ENCODE peak calls at places on chromosomes 7 and 10, in eight cellular contexts. W, P, K, H, D, N, I and G are unnamed samples. For H3K4me1, the result is how much of the 10 kb centered on the place peaks cover.

GRCh38 chr10:121437596-121437995 is 160.6 kb downstream of the FGFR2 start:
- ATAC-seq in H (peak), I (peak), P (no peak), W (no peak), N (no peak), K (no peak), D (no peak), G (no peak)

GRCh38 chr7:137967143-137968018 is 34.5 kb downstream of the CREB3L2 start:
- ATAC-seq in N (peak), H (peak), W (peak), D (peak), K (no peak), P (no peak), I (peak), G (no peak)

GRCh38 chr7:32588657-32589056 is 93.4 kb downstream of the AVL9 start:
- ATAC-seq in W (no peak), K (peak), D (peak), P (no peak), I (no peak), N (peak), H (no peak), G (no peak)

GRCh38 chr10:114337510-114338462 is 66.5 kb downstream of the AFAP1L2 start:
- ATAC-seq in W (no peak), K (no peak), I (no peak), D (no peak), H (no peak), P (no peak), N (no peak), G (no peak)

GRCh38 chr7:103811997-103812396 is 177.5 kb downstream of the RELN start:
- ATAC-seq in N (peak), K (no peak), P (no peak), D (peak), H (no peak), I (peak), W (no peak), G (no peak)

GRCh38 chr7:42015413-42015698 is 221.7 kb downstream of the GLI3 start:
- ATAC-seq in H (peak), D (no peak), K (no peak), W (no peak), P (peak), N (no peak), I (no peak), G (no peak)

GRCh38 chr10:123554656-123555055 is 111.5 kb upstream of the GPR26 start:
- ATAC-seq in P (no peak), W (no peak), K (no peak), N (no peak), D (no peak), I (no peak), H (no peak), G (no peak)

GRCh38 chr7:138387755-138388475 is 72.1 kb upstream of the TRIM24 start:
- ATAC-seq in I (no peak), D (peak), P (no peak), H (no peak), K (no peak), N (no peak), W (no peak), G (no peak)

GRCh38 chr7:96316949-96317348 is 4.9 kb downstream of the SLC25A13 start:
- ATAC-seq in W (no peak), N (no peak), K (no peak), H (no peak), D (no peak), I (no peak), P (no peak), G (no peak)

GRCh38 chr7:156334636-156335035 is 305.9 kb upstream of the RNF32 start:
- ATAC-seq in N (no peak), P (no peak), H (peak), W (no peak), I (peak), D (no peak), K (no peak), G (no peak)

GRCh38 chr7:18583305-18583704 is 87.8 kb downstream of the HDAC9 start:
- ATAC-seq in H (no peak), I (no peak), P (no peak), D (no peak), K (peak), W (no peak), N (no peak), G (no peak)

GRCh38 chr10:71344916-71345557 is 26.0 kb downstream of the SLC29A3 start:
- ATAC-seq in D (no peak), W (no peak), H (peak), I (no peak), K (no peak), P (no peak), N (peak), G (no peak)

GRCh38 chr7:21704362-21704761 is 161.5 kb downstream of the DNAH11 start:
- ATAC-seq in I (peak), P (no peak), K (no peak), W (no peak), D (no peak), H (no peak), N (peak), G (no peak)

GRCh38 chr7:78279035-78279434 is 480.5 kb downstream of the PHTF2 start:
- ATAC-seq in W (no peak), K (no peak), I (no peak), P (no peak), D (no peak), N (no peak), H (no peak), G (no peak)

GRCh38 chr10:46216836-46217748 is 69.7 kb upstream of the ANTXRL start:
- ATAC-seq in N (no peak), W (no peak), P (no peak), H (no peak), K (no peak), D (peak), I (no peak), G (no peak)

GRCh38 chr7:106070201-106070551 is 41.9 kb downstream of the SYPL1 start:
- ATAC-seq in P (peak), H (peak), I (no peak), D (no peak), N (peak), K (peak), W (no peak), G (peak)

GRCh38 chr10:35372329-35372728 is 36.0 kb downstream of the CCNY start:
- ATAC-seq in W (no peak), I (no peak), H (peak), D (no peak), K (peak), P (no peak), N (peak), G (peak)

GRCh38 chr10:95278061-95278988 is 12.5 kb downstream of the PDLIM1 start:
- ATAC-seq in P (no peak), I (peak), K (peak), D (peak), N (peak), W (peak), H (peak), G (peak)

GRCh38 chr7:12351843-12352242 is 51.8 kb downstream of the VWDE start:
- ATAC-seq in I (no peak), P (no peak), W (no peak), N (no peak), K (no peak), H (no peak), D (peak), G (no peak)

GRCh38 chr10:58627392-58627791 is 114.7 kb downstream of the BICC1 start:
- ATAC-seq in I (no peak), K (no peak), D (no peak), W (no peak), H (no peak), N (no peak), P (no peak), G (no peak)

GRCh38 chr7:110007316-110007910 is 1083.5 kb upstream of the LRRN3 start:
- ATAC-seq in K (no peak), H (no peak), I (no peak), P (no peak), W (no peak), N (no peak), D (no peak), G (no peak)

GRCh38 chr7:26199301-26200112 is 1.0 kb downstream of the HNRNPA2B1 start:
- ATAC-seq in P (peak), N (peak), D (peak), I (peak), W (peak), K (peak), H (peak), G (peak)

GRCh38 chr7:50276446-50276845 is 28.1 kb upstream of the IKZF1 start:
- ATAC-seq in I (no peak), W (no peak), H (no peak), P (no peak), K (no peak), D (peak), N (no peak), G (no peak)
- H3K4me1 ChIP-seq in I (under half), W (under half), H (under half), P (under half), K (under half), D (under half), N (under half), G (under half)

DNA sequence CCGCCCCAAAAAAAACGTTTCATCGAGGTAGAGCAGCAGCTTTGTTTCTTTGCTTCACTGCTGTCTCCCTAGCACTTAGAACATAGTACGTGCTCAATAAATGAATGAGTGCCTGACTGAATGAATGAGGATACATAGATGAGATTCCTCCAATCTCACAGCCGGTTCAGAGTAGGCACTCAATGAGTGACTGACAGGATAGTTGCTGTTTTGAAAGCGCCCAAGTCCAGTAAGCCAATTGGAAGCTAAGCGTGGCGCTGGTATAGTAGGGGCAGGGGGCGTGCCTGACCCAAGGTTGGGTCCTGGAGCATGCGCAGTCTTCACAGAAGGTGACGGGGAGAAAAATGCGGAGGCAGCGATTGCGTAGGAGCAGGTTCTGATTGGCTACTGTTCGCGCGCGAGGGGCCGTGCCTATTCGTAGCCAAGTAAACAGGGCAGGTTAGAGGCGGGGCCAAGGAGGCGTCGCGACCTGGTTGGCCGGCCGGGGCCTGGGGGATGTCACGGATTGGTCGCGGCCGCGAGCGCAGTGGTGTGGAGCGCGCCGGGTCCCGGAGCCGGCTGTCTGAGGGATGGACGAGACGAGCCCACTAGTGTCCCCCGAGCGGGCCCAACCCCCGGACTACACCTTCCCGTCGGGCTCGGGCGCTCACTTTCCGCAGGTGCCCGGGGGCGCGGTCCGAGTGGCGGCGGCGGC is at the start of gene PI4K2A:
- ATAC-seq in P (peak), K (peak), N (peak), D (peak), I (peak), W (peak), H (peak), G (peak)
- TF ChIP-seq POLR2A in P (peak), K (peak), N (peak), D (peak), I (peak), W (peak), H (peak), G (peak)

DNA sequence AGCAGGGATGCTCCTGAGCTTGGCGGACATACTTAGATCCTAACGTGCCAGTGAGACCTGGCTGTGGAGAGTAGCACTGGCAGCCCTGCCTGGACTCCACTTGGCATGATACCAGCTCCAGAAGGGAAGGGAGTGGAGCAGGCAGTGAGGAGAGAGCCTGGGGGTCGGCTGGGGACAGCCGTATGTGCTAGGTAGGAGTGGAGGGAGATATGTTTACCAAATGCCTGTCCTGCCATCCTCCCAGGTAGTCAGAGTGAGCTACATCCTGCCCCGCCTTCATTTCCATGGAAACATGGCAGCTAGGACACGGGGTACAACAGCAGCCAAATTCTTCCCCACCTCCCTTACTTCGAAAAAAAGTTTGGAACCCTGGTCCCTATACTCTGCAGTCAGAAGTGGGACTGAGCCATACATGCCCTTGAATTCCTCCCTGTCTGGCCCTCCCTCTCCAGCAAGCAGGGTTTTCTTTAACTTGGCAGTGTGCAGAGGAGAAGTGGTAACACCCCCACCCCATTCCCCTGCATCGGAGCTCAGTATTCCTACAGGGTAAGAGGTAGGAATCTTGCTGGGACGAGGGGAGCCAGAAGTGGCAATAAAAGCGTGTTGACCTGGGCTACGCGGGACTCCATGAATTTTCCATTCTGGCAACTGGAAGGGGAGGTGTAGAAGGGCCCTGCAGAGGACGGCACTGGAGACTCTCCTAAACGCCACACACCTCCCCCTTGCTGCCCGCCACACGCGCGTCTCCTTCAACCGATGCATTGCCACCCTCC is 20.0 kb upstream of the SMO start:
- ATAC-seq in N (no peak), K (peak), P (peak), H (no peak), I (no peak), D (peak), W (no peak), G (peak)
- H3K4me3 ChIP-seq in N (no peak), K (peak), P (no peak), H (peak), I (no peak), D (peak), W (no peak), G (no peak)

DNA sequence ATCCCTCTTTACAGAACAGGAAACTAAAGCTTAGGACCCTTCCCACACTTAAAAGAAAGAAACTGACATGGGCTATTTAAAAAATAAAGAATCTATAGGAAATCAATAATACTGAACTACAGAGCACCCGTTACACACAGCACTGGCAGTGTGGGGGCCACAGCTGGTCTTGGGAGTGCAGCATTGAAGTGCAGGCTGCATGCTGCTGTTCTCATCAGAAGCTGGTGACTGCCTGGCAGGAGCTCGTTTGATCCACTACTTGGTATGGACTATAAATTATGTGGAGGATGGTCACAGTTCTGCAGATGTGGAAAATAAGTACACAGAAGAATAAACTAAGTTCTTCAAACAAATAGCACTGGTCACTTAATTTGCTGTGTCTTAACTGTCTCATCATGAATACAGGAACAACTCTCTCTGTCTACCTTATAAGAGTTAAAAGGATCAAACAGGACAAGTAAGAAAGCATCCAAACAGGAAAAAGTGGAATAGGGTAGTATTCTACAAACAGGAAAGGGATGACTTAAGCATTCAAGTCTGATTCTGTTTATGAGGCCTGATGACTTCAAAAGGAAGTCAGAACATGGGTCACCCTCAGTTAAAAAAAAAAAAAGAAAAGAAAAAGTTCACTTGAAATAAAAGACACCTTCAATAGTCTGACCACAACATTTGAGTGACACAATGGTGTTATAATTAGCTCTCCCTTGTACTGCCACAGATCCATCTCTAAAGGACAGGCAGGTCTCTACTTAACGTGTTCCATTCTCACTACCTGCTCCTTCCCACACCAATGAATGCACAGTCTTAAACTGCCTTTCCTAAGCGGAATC is 21.0 kb downstream of the DOCK4 start:
- ATAC-seq in D (no peak), K (peak), N (peak), I (no peak), W (no peak), P (no peak), H (no peak), G (no peak)
- H3K4me1 ChIP-seq in D (under half), K (half or more), N (under half), I (under half), W (under half), P (under half), H (under half), G (under half)

GRCh38 chr7:149239345-149240143 is at the start of gene ZNF212:
- ATAC-seq in I (peak), W (peak), D (peak), H (peak), N (peak), P (peak), K (peak), G (peak)
- TF ChIP-seq POLR2A in I (peak), W (peak), D (peak), H (peak), N (peak), P (peak), K (no peak), G (no peak)

GRCh38 chr7:66352071-66352470 is 146.9 kb downstream of the TPST1 start:
- ATAC-seq in D (peak), P (peak), K (peak), W (peak), N (peak), I (peak), H (no peak), G (no peak)
- H3K4me3 ChIP-seq in D (no peak), P (no peak), K (no peak), W (no peak), N (no peak), I (no peak), H (no peak), G (no peak)